ENCODE peak calls at places on chromosomes 4 and X, in four cellular contexts. Q, J, P and N are unnamed samples.

GRCh38 chrX:119240356-119240755 is 4.3 kb downstream of the PGRMC1 start:
- DNase-seq in Q (no peak), J (no peak), P (no peak), N (no peak)

GRCh38 chrX:114889454-114889853 is 128.0 kb downstream of the IL13RA2 start:
- DNase-seq in Q (no peak), J (no peak), P (no peak), N (no peak)

GRCh38 chr4:154024097-154024496 is 235.2 kb upstream of the SFRP2 start:
- DNase-seq in Q (no peak), J (no peak), P (no peak), N (no peak)

GRCh38 chrX:150694738-150695410 is 1.7 kb downstream of the MTMR1 start:
- DNase-seq in Q (no peak), J (no peak), P (no peak), N (no peak)

GRCh38 chr4:3392319-3392718 is 49.4 kb upstream of the HGFAC start:
- DNase-seq in Q (no peak), J (no peak), P (no peak), N (no peak)

GRCh38 chrX:112367065-112367464 is 284.5 kb upstream of the TRPC5 start:
- DNase-seq in Q (no peak), J (no peak), P (no peak), N (no peak)

GRCh38 chr4:78058591-78059523 is 1.7 kb downstream of the FRAS1 start:
- DNase-seq in Q (no peak), J (peak; percentile 19), P (peak; percentile 21), N (peak; percentile 72)

GRCh38 chrX:63959975-63960374 is 175.0 kb upstream of the ARHGEF9 start:
- DNase-seq in Q (no peak), J (no peak), P (no peak), N (no peak)

GRCh38 chrX:153874366-153875125 is 11.4 kb downstream of the L1CAM start:
- DNase-seq in Q (no peak), J (no peak), P (no peak), N (no peak)

GRCh38 chr4:3297066-3297859 is 4.4 kb downstream of the RGS12 start:
- DNase-seq in Q (no peak), J (no peak), P (no peak), N (no peak)

GRCh38 chr4:22678851-22679517 is 13.8 kb upstream of the GBA3 start:
- DNase-seq in Q (no peak), J (no peak), P (no peak), N (no peak)

GRCh38 chrX:9519546-9520210 is 54.8 kb downstream of the TBL1X start:
- DNase-seq in Q (no peak), J (no peak), P (no peak), N (no peak)

GRCh38 chrX:109774706-109775105 is 41.6 kb upstream of the ACSL4 start:
- DNase-seq in Q (peak; percentile 50), J (peak; percentile 79), P (no peak), N (no peak)

GRCh38 chrX:2676794-2677675 is 14.1 kb upstream of the CD99 start:
- DNase-seq in Q (no peak), J (no peak), P (no peak), N (no peak)

GRCh38 chr4:7805533-7806079 is 134.1 kb downstream of the AFAP1 start:
- DNase-seq in Q (no peak), J (peak; percentile 96), P (no peak), N (no peak)

GRCh38 chrX:138986866-138987265 is 275.3 kb upstream of the FGF13 start:
- DNase-seq in Q (no peak), J (no peak), P (no peak), N (no peak)

GRCh38 chr4:76803522-76803921 is 94.4 kb downstream of the SOWAHB start:
- DNase-seq in Q (no peak), J (no peak), P (no peak), N (no peak)

GRCh38 chr4:7546809-7547367 is 112.2 kb upstream of the PSAPL1 start:
- DNase-seq in Q (no peak), J (no peak), P (no peak), N (no peak)

GRCh38 chr4:168306476-168306875 is 12.1 kb downstream of the DDX60 start:
- DNase-seq in Q (no peak), J (no peak), P (no peak), N (no peak)

GRCh38 chr4:1202526-1203378 is 30.4 kb upstream of the SPON2 start:
- DNase-seq in Q (no peak), J (no peak), P (no peak), N (peak; percentile 16)
- TF ChIP-seq TCF12 in Q (no peak), J (no peak), P (no peak), N (no peak)

GRCh38 chr4:66590488-66591215 is 920.4 kb upstream of the EPHA5 start:
- DNase-seq in Q (no peak), J (no peak), P (no peak), N (no peak)
- TF ChIP-seq TCF12 in Q (no peak), J (no peak), P (no peak), N (no peak)

GRCh38 chr4:152265149-152265621 is 270.7 kb downstream of the FBXW7 start:
- DNase-seq in Q (no peak), J (peak; percentile 21), P (no peak), N (no peak)
- TF ChIP-seq TCF12 in Q (no peak), J (no peak), P (no peak), N (no peak)

GRCh38 chr4:147924604-147925412 is 192.9 kb downstream of the ARHGAP10 start:
- DNase-seq in Q (no peak), J (peak; percentile 5), P (peak; percentile 13), N (peak; percentile 66)
- TF ChIP-seq TCF12 in Q (no peak), J (no peak), P (no peak), N (no peak)

GRCh38 chr4:30768278-30768677 is 48.1 kb downstream of the PCDH7 start:
- DNase-seq in Q (no peak), J (no peak), P (no peak), N (no peak)
- TF ChIP-seq TCF12 in Q (no peak), J (no peak), P (no peak), N (no peak)